ENCODE peak calls at places on chromosomes 6 and 20, in ten cellular contexts. W is spleen, D is uterus, L is A549, P is IMR-90, Y is heart left ventricle, F is MM.1S, T is esophagus squamous epithelium, H is mesenchymal stem cell, Z is body of pancreas. M is an unnamed sample.

GRCh38 chr6:20655317-20655716 is 121.1 kb downstream of the CDKAL1 start:
- DNase-seq in W (no peak), D (no peak), L (no peak), P (peak; percentile 53), Y (no peak), F (no peak), T (no peak), H (no peak), Z (no peak), M (no peak)

GRCh38 chr6:19690676-19691075 is 146.5 kb upstream of the ID4 start:
- DNase-seq in W (no peak), D (no peak), L (no peak), P (no peak), Y (no peak), F (no peak), T (no peak), H (no peak), Z (no peak), M (no peak)

GRCh38 chr20:41316602-41317535 is 662 bp downstream of the ZHX3 start:
- DNase-seq in W (peak; percentile 94), D (peak; percentile 84), L (peak; percentile 87), P (peak; percentile 93), Y (peak; percentile 84), F (peak; percentile 66), T (no peak), H (peak; percentile 83), Z (peak; percentile 74), M (peak; percentile 89)

GRCh38 chr6:23633986-23634385 is 492.0 kb upstream of the NRSN1 start:
- DNase-seq in W (no peak), D (no peak), L (no peak), P (no peak), Y (no peak), F (no peak), T (no peak), H (no peak), Z (no peak), M (no peak)

GRCh38 chr6:33692078-33692759 is 19.3 kb downstream of the UQCC2 start:
- DNase-seq in W (no peak), D (no peak), L (no peak), P (no peak), Y (peak; percentile 82), F (no peak), T (no peak), H (no peak), Z (no peak), M (no peak)

GRCh38 chr20:56957737-56958553 is 308.5 kb downstream of the BMP7 start:
- DNase-seq in W (no peak), D (no peak), L (no peak), P (no peak), Y (no peak), F (no peak), T (no peak), H (peak; percentile 7), Z (no peak), M (no peak)

GRCh38 chr20:43955244-43956191 is 40.9 kb downstream of the TOX2 start:
- DNase-seq in W (peak; percentile 80), D (no peak), L (peak; percentile 66), P (peak; percentile 92), Y (no peak), F (peak; percentile 83), T (no peak), H (peak; percentile 89), Z (no peak), M (no peak)

GRCh38 chr20:37615507-37616425 is 78.1 kb upstream of the CTNNBL1 start:
- DNase-seq in W (no peak), D (no peak), L (peak; percentile 71), P (no peak), Y (no peak), F (peak; percentile 37), T (no peak), H (peak; percentile 20), Z (peak; percentile 40), M (no peak)

GRCh38 chr20:56001106-56001785 is 4.1 kb downstream of the CBLN4 start:
- DNase-seq in W (no peak), D (no peak), L (no peak), P (no peak), Y (no peak), F (no peak), T (no peak), H (no peak), Z (peak; percentile 42), M (no peak)

DNA sequence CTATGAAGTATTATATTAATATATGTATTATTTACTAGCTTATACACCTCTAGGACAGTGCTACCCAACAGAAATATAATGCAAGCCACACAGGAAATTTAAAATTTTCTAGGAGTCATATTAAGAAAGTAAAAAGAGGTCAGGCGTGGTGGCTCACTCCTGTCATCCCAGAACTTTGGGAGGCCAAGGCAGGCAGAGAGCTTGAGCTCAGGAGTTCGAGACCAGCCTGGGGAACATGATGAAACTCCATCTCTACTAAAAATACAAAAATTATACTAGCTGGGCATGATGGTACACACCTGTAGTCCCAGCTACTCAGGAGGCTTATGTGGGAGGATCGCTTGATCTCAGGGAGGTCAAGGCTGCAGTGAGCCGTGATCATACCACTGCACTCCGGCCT is 237.6 kb upstream of the ZNF217 start:
- DNase-seq in W (no peak), D (no peak), L (no peak), P (no peak), Y (no peak), F (no peak), T (no peak), H (no peak), Z (no peak), M (no peak)
- H3K4me1 ChIP-seq in W (peaks cover 87% of the 10 kb centered on the region), D (peaks cover 14% of the 10 kb centered on the region), L (peaks cover 60% of the 10 kb centered on the region), P (peaks cover 5% of the 10 kb centered on the region), Y (peaks cover 5% of the 10 kb centered on the region), F (peaks cover 20% of the 10 kb centered on the region), T (peaks cover 11% of the 10 kb centered on the region), H (peaks cover 8% of the 10 kb centered on the region), Z (peaks cover 43% of the 10 kb centered on the region), M (peaks cover 27% of the 10 kb centered on the region)

GRCh38 chr6:3333263-3333662 is 74.5 kb downstream of the PSMG4 start:
- DNase-seq in W (no peak), D (no peak), L (no peak), P (no peak), Y (no peak), F (no peak), T (no peak), H (no peak), Z (no peak), M (peak; percentile 56)

GRCh38 chr6:3329491-3330051 is 70.8 kb downstream of the PSMG4 start:
- DNase-seq in W (peak; percentile 52), D (no peak), L (no peak), P (no peak), Y (no peak), F (no peak), T (no peak), H (no peak), Z (peak; percentile 90), M (no peak)

GRCh38 chr6:3330199-3330598 is 71.5 kb downstream of the PSMG4 start:
- DNase-seq in W (peak; percentile 41), D (no peak), L (no peak), P (no peak), Y (no peak), F (no peak), T (no peak), H (no peak), Z (no peak), M (no peak)

GRCh38 chr6:3331948-3332347 is 73.2 kb downstream of the PSMG4 start:
- DNase-seq in W (no peak), D (no peak), L (no peak), P (no peak), Y (no peak), F (no peak), T (no peak), H (no peak), Z (no peak), M (no peak)

GRCh38 chr6:3331498-3331897 is 72.8 kb downstream of the PSMG4 start:
- DNase-seq in W (no peak), D (no peak), L (no peak), P (no peak), Y (no peak), F (no peak), T (no peak), H (no peak), Z (no peak), M (no peak)
- H3K4me1 ChIP-seq in W (peaks cover 17% of the 10 kb centered on the region), D (no peaks in the 10 kb centered on the region), L (peaks cover 22% of the 10 kb centered on the region), P (no peaks in the 10 kb centered on the region), Y (no peaks in the 10 kb centered on the region), F (no peaks in the 10 kb centered on the region), T (peaks cover 12% of the 10 kb centered on the region), H (peaks cover 2% of the 10 kb centered on the region), Z (peaks cover 93% of the 10 kb centered on the region), M (peaks cover 57% of the 10 kb centered on the region)

GRCh38 chr20:826695-827323 is 6.7 kb upstream of the FAM110A start:
- DNase-seq in W (peak; percentile 17), D (no peak), L (no peak), P (no peak), Y (no peak), F (no peak), T (no peak), H (no peak), Z (no peak), M (peak; percentile 11)

GRCh38 chr20:824490-824889 is 9.0 kb upstream of the FAM110A start:
- DNase-seq in W (no peak), D (no peak), L (no peak), P (no peak), Y (no peak), F (no peak), T (no peak), H (no peak), Z (no peak), M (no peak)

GRCh38 chr20:824916-825315 is 8.6 kb upstream of the FAM110A start:
- DNase-seq in W (peak; percentile 23), D (no peak), L (no peak), P (no peak), Y (no peak), F (no peak), T (no peak), H (no peak), Z (no peak), M (peak; percentile 22)

GRCh38 chr20:823326-823902 is 10.1 kb upstream of the FAM110A start:
- DNase-seq in W (no peak), D (no peak), L (no peak), P (no peak), Y (no peak), F (no peak), T (no peak), H (no peak), Z (no peak), M (peak; percentile 35)

DNA sequence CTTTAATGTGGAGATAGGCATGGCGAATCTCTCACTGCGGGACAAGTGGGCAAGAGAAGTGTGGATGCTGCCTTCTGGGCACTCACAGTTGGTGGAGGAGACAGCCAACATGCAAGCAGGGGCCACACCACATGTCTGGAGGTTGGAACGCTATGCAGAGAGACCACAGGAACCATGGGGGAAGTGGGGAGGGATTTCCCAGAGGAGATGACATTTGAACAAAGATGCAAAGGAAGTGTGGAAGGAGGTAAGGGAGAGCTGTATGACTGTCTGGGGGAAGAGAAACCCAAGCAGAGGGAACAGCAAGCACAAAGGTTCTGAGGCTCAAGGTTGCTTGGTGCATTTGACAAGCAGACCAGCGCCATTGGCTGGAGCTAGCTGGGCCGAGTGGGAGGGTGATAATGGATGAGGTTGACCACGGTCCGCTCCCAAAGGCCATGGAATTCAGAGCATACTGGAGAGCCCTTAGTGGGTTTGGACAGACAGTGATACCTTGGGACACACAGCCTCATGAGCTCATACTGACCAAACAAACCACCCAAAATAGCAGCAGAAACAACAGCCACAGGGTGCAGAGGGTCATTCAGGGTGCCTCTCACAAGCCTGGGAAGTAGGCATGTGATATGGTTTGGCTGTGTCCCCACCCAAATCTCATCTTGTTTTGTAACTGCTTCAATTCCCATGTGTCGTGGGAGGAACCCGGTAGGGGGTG is 7.6 kb upstream of the FAM110A start:
- DNase-seq in W (peak; percentile 53), D (no peak), L (no peak), P (peak; percentile 8), Y (no peak), F (no peak), T (no peak), H (no peak), Z (no peak), M (peak; percentile 26)
- H3K4me1 ChIP-seq in W (peaks cover 13% of the 10 kb centered on the region), D (no peaks in the 10 kb centered on the region), L (no peaks in the 10 kb centered on the region), P (peaks cover 4% of the 10 kb centered on the region), Y (peaks cover 6% of the 10 kb centered on the region), F (peaks cover 12% of the 10 kb centered on the region), T (no peaks in the 10 kb centered on the region), H (no peaks in the 10 kb centered on the region), Z (no peaks in the 10 kb centered on the region), M (no peaks in the 10 kb centered on the region)

GRCh38 chr6:38833320-38833719 is 118.2 kb downstream of the DNAH8 start:
- DNase-seq in W (no peak), D (no peak), L (no peak), P (no peak), Y (no peak), F (no peak), T (no peak), H (no peak), Z (no peak), M (no peak)
- H3K4me1 ChIP-seq in W (no peaks in the 10 kb centered on the region), D (no peaks in the 10 kb centered on the region), L (no peaks in the 10 kb centered on the region), P (no peaks in the 10 kb centered on the region), Y (no peaks in the 10 kb centered on the region), F (no peaks in the 10 kb centered on the region), T (no peaks in the 10 kb centered on the region), H (no peaks in the 10 kb centered on the region), Z (no peaks in the 10 kb centered on the region), M (no peaks in the 10 kb centered on the region)